ENCODE peak calls at places on chromosomes 6 and 20, in seven cellular contexts. H is K562, I is HepG2, G is HCT116, F is GM12878, X is WTC11, Q is H1. D is an unnamed sample.

GRCh38 chr6:67870321-67870720 is 764.8 kb upstream of the ADGRB3 start:
- DNase-seq in G (no peak), H (no peak), X (no peak), I (no peak), F (no peak), Q (no peak), D (no peak)

GRCh38 chr6:33633462-33634158 is 12.5 kb downstream of the ITPR3 start:
- DNase-seq in Q (no peak), H (peak; percentile 90), X (peak; percentile 58), G (no peak), I (no peak), F (no peak), D (peak; percentile 77)

GRCh38 chr20:15005300-15005986 is 668.0 kb upstream of the FLRT3 start:
- DNase-seq in X (no peak), G (no peak), I (peak; percentile 58), Q (no peak), F (no peak), H (no peak), D (no peak)

GRCh38 chr6:37302086-37302686 is 44.2 kb upstream of the TMEM217 start:
- DNase-seq in H (peak; percentile 95), F (no peak), I (no peak), X (no peak), G (no peak), Q (no peak), D (no peak)

GRCh38 chr6:111926731-111927302 is 53.6 kb upstream of the FYN start:
- DNase-seq in I (no peak), Q (no peak), F (no peak), X (no peak), H (no peak), G (no peak), D (no peak)

GRCh38 chr6:158972241-158973233 is 27.5 kb downstream of the RSPH3 start:
- DNase-seq in Q (no peak), F (peak; percentile 31), X (no peak), I (peak; percentile 47), H (peak; percentile 49), G (peak; percentile 55), D (peak; percentile 44)

GRCh38 chr20:43243672-43244269 is 54.1 kb upstream of the PTPRT start:
- DNase-seq in G (no peak), Q (no peak), H (no peak), I (no peak), F (no peak), X (peak; percentile 38), D (no peak)

GRCh38 chr6:44386364-44386928 is 1.1 kb upstream of the CDC5L start:
- DNase-seq in X (no peak), H (no peak), G (no peak), F (no peak), Q (no peak), I (no peak), D (no peak)

GRCh38 chr20:25525857-25526256 is 59.5 kb downstream of the NINL start:
- DNase-seq in X (no peak), Q (no peak), F (no peak), G (no peak), H (no peak), I (peak; percentile 97), D (no peak)

GRCh38 chr6:160042014-160042773 is 73.3 kb downstream of the IGF2R start:
- DNase-seq in G (no peak), H (no peak), I (no peak), F (no peak), Q (no peak), X (no peak), D (no peak)

GRCh38 chr20:42067174-42067573 is 449.0 kb upstream of the CHD6 start:
- DNase-seq in G (no peak), X (no peak), F (no peak), I (no peak), Q (no peak), H (no peak), D (no peak)

GRCh38 chr6:138307816-138308727 is 69.6 kb upstream of the SMIM28 start:
- DNase-seq in Q (no peak), F (no peak), X (no peak), H (peak; percentile 28), I (peak; percentile 13), G (no peak), D (peak; percentile 72)

GRCh38 chr6:90463874-90464273 is 123.0 kb downstream of the MAP3K7 start:
- DNase-seq in G (no peak), I (no peak), Q (no peak), F (no peak), X (no peak), H (no peak), D (no peak)

GRCh38 chr6:43274127-43274915 is 23.7 kb upstream of the SLC22A7 start:
- DNase-seq in G (no peak), X (no peak), I (no peak), Q (no peak), H (no peak), F (no peak), D (no peak)

DNA sequence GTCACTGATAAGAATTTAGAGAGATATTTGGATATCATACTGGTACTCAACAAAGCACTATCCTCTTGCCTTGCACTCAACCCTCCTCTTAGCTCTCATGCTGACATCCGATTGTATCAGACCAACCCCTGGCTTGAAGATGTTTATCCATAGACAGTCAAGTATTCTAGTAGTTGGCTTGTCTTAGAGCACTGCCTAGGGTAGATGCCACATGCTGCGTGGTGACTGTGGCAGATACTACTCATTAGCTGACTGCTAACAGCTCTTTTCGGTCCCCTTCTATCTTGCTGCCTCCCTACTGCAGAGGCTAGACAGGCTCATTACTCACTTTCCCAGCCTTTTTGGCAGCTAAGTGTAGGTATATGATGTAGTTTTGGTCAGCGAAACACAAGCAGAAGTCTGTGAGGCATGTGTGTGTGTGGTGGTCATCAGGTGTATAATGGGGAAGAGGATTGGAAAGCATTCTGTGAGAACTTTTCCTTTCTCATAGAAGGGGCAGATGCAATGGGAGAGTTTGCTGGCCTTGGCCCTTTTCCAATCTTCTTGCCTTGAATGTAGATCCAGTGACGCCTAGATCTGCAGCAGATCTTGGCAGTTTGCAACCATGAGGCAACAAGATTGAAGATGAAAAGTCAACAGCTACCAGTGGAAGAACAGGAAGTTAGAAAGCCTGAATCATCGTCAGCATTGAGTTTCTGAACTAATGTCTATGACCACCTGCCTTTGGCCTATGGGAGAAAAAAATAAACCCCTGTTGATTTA is 4.4 kb upstream of the IFNGR1 start:
- DNase-seq in I (peak; percentile 53), X (no peak), H (peak; percentile 17), Q (no peak), G (no peak), F (no peak), D (no peak)
- TF ChIP-seq SP1 in I (no peak), X (no peak), H (no peak), Q (no peak), G (no peak), F (no peak), D (no peak)

GRCh38 chr20:51084598-51084997 is 61.7 kb upstream of the KCNG1 start:
- DNase-seq in I (no peak), Q (no peak), H (no peak), F (no peak), G (no peak), X (no peak), D (no peak)
- TF ChIP-seq SP1 in I (no peak), Q (no peak), H (no peak), F (no peak), G (no peak), X (no peak), D (no peak)

DNA sequence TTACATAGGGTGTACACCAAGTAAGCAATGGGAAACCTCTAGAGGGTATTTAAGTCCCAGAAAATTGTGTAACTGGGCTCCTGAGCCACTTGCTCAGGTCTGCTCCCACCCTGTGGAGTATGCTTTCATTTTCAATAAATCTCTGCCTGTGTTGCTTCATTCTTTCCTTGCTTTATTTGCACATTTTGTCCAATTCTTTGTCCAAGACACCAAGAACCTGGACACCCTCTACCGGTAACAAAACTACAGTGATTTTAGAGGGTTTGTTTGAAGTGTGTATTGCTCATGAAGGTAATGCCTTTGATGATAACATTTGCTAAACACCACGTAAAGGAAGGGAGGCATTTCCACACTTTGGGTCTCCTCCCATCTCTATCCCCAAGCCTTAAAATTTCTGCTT is 46.2 kb downstream of the MYB start:
- DNase-seq in G (no peak), I (peak; percentile 46), X (no peak), Q (no peak), F (no peak), H (no peak), D (no peak)
- TF ChIP-seq SP1 in G (no peak), I (no peak), X (no peak), Q (no peak), F (no peak), H (no peak), D (no peak)

GRCh38 chr6:169847773-169848380 is 96.5 kb downstream of the ERMARD start:
- DNase-seq in X (no peak), Q (no peak), I (no peak), F (no peak), H (no peak), G (no peak), D (no peak)

GRCh38 chr6:169847141-169847674 is 95.8 kb downstream of the ERMARD start:
- DNase-seq in F (no peak), Q (no peak), G (no peak), X (no peak), I (no peak), H (no peak), D (no peak)

GRCh38 chr6:169845426-169846285 is 94.2 kb downstream of the ERMARD start:
- DNase-seq in H (no peak), Q (no peak), F (no peak), X (no peak), I (no peak), G (no peak), D (no peak)

GRCh38 chr6:169844946-169845345 is 93.5 kb downstream of the ERMARD start:
- DNase-seq in H (no peak), X (no peak), G (no peak), F (no peak), I (no peak), Q (no peak), D (no peak)

GRCh38 chr6:169846286-169847056 is 95.0 kb downstream of the ERMARD start:
- DNase-seq in X (no peak), F (no peak), I (no peak), Q (no peak), H (no peak), G (no peak), D (no peak)
- TF ChIP-seq SP1 in X (no peak), F (no peak), I (no peak), Q (no peak), H (no peak), G (no peak), D (no peak)

DNA sequence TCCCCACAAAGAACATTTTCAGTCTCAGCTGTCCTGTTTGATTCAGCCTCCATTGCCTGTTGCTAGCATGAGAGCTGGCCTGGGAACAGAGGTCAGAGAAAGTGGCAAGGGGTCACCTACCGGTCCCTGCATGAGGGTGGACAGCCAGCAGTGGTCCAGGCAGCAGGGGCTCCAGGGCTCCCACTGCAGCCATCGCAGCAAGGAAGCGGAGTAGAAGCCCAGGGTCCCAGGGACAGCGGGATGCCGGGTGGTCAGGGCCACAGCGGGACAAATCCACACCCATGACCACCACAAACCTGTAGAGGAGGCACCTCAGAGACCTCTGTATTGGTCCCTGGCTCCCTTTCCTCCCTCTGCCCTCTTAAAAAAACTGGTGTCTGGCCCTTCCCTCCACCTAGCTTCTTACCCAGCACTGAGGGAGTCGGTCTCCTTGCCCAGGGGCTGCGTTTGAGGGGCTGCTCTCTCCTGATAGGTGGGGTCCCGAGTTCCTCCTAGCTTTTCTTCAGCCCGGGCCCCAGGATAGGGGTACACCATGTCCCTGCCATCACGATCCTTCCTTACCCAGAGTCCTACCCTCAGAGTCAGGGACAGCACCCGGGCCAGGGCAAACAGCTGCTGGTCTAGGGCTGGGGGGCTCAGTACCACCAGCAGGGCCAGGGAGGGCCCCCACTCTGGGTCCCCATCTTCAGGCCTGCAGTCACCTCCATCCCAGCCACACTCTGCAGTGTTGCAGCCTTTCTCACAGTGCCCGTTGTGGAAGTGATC is 8.4 kb upstream of the GPSM3 start:
- DNase-seq in H (no peak), Q (no peak), X (no peak), F (no peak), I (no peak), G (no peak), D (no peak)
- TF ChIP-seq SP1 in H (no peak), Q (no peak), X (no peak), F (no peak), I (no peak), G (no peak), D (no peak)

D was measured in HEK293T.